ENCODE peak calls at places on chromosomes 7 and 10, in four cellular contexts. J, L, D and V are unnamed samples.

GRCh38 chr7:124765401-124766352 is at the start of gene GPR37:
- DNase-seq in J (no peak), L (peak), D (peak), V (peak)

GRCh38 chr7:71618281-71618680 is 486.3 kb downstream of the GALNT17 start:
- DNase-seq in J (no peak), L (no peak), D (no peak), V (no peak)

GRCh38 chr7:66330961-66331360 is 125.8 kb downstream of the TPST1 start:
- DNase-seq in J (no peak), L (no peak), D (peak), V (no peak)

GRCh38 chr7:18145160-18145559 is 117.5 kb upstream of the PRPS1L1 start:
- DNase-seq in J (no peak), L (no peak), D (no peak), V (no peak)

GRCh38 chr10:116352125-116352524 is 27.9 kb downstream of the CCDC172 start:
- DNase-seq in J (no peak), L (no peak), D (no peak), V (no peak)

GRCh38 chr10:95792874-95793285 is 36.9 kb downstream of the ENTPD1 start:
- DNase-seq in J (peak), L (peak), D (no peak), V (no peak)

GRCh38 chr7:156820445-156821063 is 72.4 kb downstream of the LMBR1 start:
- DNase-seq in J (no peak), L (peak), D (no peak), V (no peak)

GRCh38 chr7:4851459-4852422 is 10.1 kb downstream of the PAPOLB start:
- DNase-seq in J (no peak), L (no peak), D (no peak), V (peak)

GRCh38 chr10:71582019-71582418 is 137.6 kb downstream of the C10orf105 start:
- DNase-seq in J (no peak), L (peak), D (peak), V (no peak)